ENCODE peak calls at places on chromosomes 4 and X, in nine cellular contexts. J is ovary, W is A549, I is suprapubic skin, G is upper lobe of left lung, E is K562, M is HepG2, L is HCT116, O is sigmoid colon. P is an unnamed sample.

GRCh38 chrX:147832707-147833348 is 78.9 kb upstream of the FMR1 start:
- DNase-seq in E (no peak), J (no peak), L (no peak), M (no peak), I (no peak), O (no peak), G (no peak), W (no peak), P (no peak)

GRCh38 chr4:163077611-163078010 is 89.1 kb downstream of the NAF1 start:
- DNase-seq in M (no peak), O (no peak), J (no peak), I (no peak), E (no peak), L (no peak), W (no peak), G (no peak), P (no peak)

GRCh38 chrX:87636533-87636932 is 118.9 kb downstream of the KLHL4 start:
- DNase-seq in O (no peak), I (no peak), M (no peak), W (no peak), L (no peak), E (no peak), G (no peak), J (no peak), P (no peak)

GRCh38 chrX:107290019-107290418 is 83.6 kb downstream of the DNAAF6 start:
- DNase-seq in I (no peak), O (no peak), L (no peak), J (no peak), E (no peak), W (no peak), G (no peak), M (no peak), P (no peak)

GRCh38 chrX:1321689-1322088 is 14.9 kb upstream of the IL3RA start:
- DNase-seq in M (no peak), G (no peak), O (no peak), I (no peak), W (no peak), L (no peak), J (no peak), E (no peak), P (no peak)

GRCh38 chrX:104662694-104663093 is 96.7 kb downstream of the IL1RAPL2 start:
- DNase-seq in L (no peak), W (no peak), O (no peak), M (no peak), G (no peak), E (no peak), I (no peak), J (no peak), P (peak)

GRCh38 chr4:47915378-47915777 is 995 bp upstream of the NFXL1 start:
- DNase-seq in M (no peak), I (no peak), L (no peak), E (no peak), J (no peak), O (no peak), G (no peak), W (no peak), P (no peak)

GRCh38 chr4:176927664-176928063 is 134.9 kb upstream of the VEGFC start:
- DNase-seq in W (no peak), E (no peak), I (no peak), G (no peak), M (no peak), O (no peak), L (no peak), J (no peak), P (no peak)

GRCh38 chr4:186266699-186267467 is 894 bp downstream of the F11 start:
- DNase-seq in J (no peak), W (no peak), I (no peak), E (no peak), O (no peak), M (peak), L (no peak), G (peak), P (peak)

GRCh38 chr4:127709456-127709855 is 20.7 kb upstream of the SLC25A31 start:
- DNase-seq in J (no peak), L (no peak), O (no peak), E (no peak), W (no peak), G (no peak), M (no peak), I (no peak), P (no peak)

GRCh38 chr4:141605425-141605856 is 30.9 kb upstream of the IL15 start:
- DNase-seq in W (no peak), J (no peak), L (no peak), I (no peak), M (no peak), O (no peak), E (no peak), G (no peak), P (no peak)

GRCh38 chr4:138320030-138320429 is 77.9 kb upstream of the SLC7A11 start:
- DNase-seq in E (no peak), J (no peak), I (no peak), O (no peak), L (no peak), M (no peak), W (no peak), G (no peak), P (no peak)

DNA sequence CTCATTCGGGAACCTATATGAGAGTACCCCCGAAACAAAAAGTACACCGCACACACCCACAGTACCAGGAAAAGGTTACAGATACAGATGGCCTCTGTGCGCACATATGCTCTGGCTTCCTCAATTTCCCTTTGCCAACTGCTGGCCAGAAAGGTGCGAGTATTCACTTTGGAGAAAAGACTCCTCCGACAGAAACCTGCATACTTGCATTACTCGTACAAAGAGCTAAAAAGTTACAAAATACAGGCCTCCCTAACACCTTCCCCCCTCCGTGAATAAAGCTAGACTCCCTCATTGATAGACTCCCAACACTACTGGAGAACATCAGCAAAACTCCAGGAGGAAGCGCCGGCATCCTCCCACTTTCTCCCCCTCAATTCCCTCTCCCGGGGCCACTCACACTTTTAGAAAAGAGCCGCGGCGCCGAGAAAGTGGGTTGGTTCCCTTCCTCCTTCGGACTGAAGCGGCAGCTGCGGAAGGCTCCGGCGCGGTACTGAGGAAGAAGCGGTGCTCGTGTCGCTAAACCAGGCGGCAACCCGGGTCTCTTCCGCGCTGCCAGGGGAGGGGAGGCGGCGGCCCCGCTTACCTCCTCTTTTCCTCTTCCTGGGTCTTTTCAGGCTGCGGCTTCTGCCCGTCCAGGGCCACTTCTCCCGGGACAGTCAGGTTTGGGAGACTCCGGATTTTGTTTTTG is 1.2 kb downstream of the FBXW7 start:
- DNase-seq in M (no peak), G (peak), L (no peak), E (peak), I (peak), W (no peak), O (no peak), J (peak), P (peak)
- TF ChIP-seq POLR2A in M (no peak), G (no peak), L (no peak), E (no peak), I (no peak), W (no peak), O (no peak), J (no peak), P (no peak)

DNA sequence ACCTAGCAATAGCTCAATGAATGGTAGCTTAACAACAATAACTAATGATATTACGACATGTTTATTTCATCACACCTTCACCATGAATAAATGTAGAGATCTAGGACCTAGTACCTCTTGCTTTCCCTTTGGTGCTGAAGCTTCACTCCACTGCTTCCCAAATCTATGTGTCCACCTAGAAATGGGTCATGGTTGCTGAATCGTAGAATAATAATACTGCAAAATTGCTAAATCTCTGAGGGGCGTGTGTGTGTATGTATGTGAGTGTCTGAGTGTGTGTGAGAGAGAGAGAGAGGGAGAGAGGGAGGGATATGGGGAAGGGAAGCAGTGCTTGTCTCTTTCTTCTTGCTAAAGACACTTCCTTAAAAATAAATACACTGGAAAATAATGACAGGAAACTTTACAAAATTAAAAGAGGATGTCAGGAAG is 109.3 kb upstream of the BMP2K start:
- DNase-seq in O (no peak), E (no peak), G (no peak), M (no peak), I (no peak), W (no peak), L (no peak), J (no peak), P (no peak)
- H3K27ac ChIP-seq in O (no peak), E (no peak), G (no peak), M (no peak), I (no peak), W (no peak), L (no peak), J (no peak), P (no peak)

GRCh38 chr4:139455187-139455586 is 1.3 kb downstream of the RAB33B start:
- DNase-seq in W (no peak), J (no peak), E (no peak), O (no peak), G (no peak), M (no peak), L (no peak), I (no peak), P (no peak)

GRCh38 chr4:139453371-139454110 is 380 bp upstream of the RAB33B start:
- DNase-seq in M (peak), L (peak), G (peak), O (peak), W (peak), I (peak), J (peak), E (peak), P (peak)

GRCh38 chr4:139453041-139453370 is 915 bp upstream of the RAB33B start:
- DNase-seq in E (no peak), W (peak), J (no peak), O (no peak), M (peak), I (no peak), G (peak), L (no peak), P (peak)

GRCh38 chr4:139454646-139455045 is 725 bp downstream of the RAB33B start:
- DNase-seq in E (no peak), I (no peak), O (no peak), G (no peak), L (no peak), J (no peak), M (no peak), W (no peak), P (no peak)

DNA sequence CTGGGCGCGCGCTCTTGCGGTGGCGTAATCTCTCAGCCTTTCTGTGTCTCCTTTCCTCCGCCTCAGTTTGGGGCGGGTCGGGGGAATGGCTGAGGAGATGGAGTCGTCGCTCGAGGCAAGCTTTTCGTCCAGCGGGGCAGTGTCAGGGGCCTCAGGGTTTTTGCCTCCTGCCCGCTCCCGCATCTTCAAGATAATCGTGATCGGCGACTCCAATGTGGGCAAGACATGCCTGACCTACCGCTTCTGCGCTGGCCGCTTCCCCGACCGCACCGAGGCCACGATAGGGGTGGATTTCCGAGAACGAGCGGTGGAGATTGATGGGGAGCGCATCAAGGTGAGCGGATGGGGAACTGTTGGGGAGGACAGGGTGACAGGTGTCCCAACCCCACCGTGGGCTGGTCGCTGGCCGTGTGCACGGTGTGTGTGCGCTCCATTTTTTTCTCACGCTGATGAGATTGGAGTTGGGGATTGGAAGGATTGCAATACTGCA is at the start of gene RAB33B:
- DNase-seq in O (no peak), I (peak), M (no peak), J (no peak), G (no peak), W (peak), E (peak), L (no peak), P (no peak)
- TF ChIP-seq POLR2A in O (peak), I (peak), M (no peak), J (peak), G (no peak), W (no peak), E (no peak), L (no peak), P (peak)

DNA sequence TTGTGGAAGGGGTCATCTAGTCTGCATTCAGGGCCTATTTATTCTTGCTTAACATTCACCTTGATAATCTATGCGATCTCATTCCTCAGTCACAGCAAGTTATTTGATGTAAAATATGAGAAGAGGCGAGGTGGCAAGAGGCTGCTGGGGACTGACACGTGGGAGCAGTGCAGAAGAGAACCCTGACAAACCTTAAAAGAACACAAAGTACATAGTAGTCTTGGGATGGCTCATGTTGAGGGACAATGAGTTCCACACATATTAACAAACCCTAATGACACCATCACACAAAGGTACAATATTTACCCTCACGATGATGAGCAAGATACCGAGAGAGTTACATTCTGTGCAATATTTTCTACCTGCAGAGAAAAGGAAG is 57.5 kb downstream of the MAML3 start:
- DNase-seq in O (no peak), W (no peak), M (no peak), G (no peak), I (no peak), E (no peak), L (no peak), J (no peak), P (no peak)
- H3K27ac ChIP-seq in O (no peak), W (peak), M (no peak), G (peak), I (peak), E (no peak), L (no peak), J (peak), P (peak)

GRCh38 chr4:907103-907400 is 25.1 kb downstream of the GAK start:
- DNase-seq in I (no peak), E (no peak), M (no peak), L (no peak), W (no peak), O (no peak), J (no peak), G (no peak), P (no peak)
- TF ChIP-seq POLR2A in I (no peak), E (no peak), M (no peak), L (no peak), W (no peak), O (no peak), J (no peak), G (no peak), P (no peak)

DNA sequence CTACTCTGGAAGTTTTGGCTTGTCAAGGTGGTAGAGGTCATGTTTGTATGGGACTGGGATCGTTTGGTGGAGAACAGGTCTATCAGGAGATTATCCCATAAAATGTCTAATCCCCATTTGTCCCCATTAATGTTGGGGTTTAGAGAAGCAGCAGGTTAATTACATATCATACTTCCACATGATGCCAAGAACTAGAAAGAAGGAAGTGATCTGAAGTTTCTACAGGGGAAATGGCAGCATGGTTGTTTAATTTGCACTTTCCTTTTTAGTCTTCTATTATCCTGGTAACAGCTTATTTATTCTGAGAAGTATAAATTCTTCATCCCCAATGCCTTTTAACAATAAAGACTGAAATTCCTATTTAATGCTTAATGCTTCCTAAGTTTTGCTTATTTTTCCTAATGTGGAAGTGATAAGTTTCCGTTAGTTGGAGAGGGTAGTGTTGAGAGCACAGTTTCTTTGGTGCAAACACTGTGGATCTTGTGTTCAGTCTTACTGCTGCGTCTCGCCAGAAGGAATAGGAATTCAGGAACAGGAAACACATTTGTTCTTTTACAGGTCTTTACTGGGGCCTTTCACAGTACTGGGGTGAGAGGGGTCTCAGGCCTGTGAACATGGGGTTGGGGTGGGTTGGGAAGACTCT is 59.6 kb upstream of the TADA2B start:
- DNase-seq in J (no peak), O (no peak), L (no peak), G (no peak), E (no peak), W (no peak), M (no peak), I (no peak), P (no peak)
- H3K27ac ChIP-seq in J (no peak), O (no peak), L (no peak), G (peak), E (peak), W (no peak), M (no peak), I (no peak), P (no peak)

GRCh38 chr4:98932539-98932938 is 3.6 kb upstream of the EIF4E start:
- DNase-seq in E (no peak), L (no peak), G (no peak), J (no peak), M (no peak), I (no peak), O (no peak), W (no peak), P (no peak)

GRCh38 chr4:98930311-98930865 is 1.5 kb upstream of the EIF4E start:
- DNase-seq in E (no peak), O (no peak), G (no peak), I (no peak), M (no peak), L (no peak), J (no peak), W (no peak), P (no peak)

GRCh38 chr4:98928505-98929340 is at the start of gene EIF4E:
- DNase-seq in L (peak), G (peak), O (peak), W (peak), I (peak), M (peak), E (peak), J (peak), P (peak)

GRCh38 chr4:98928131-98928504 is 815 bp downstream of the EIF4E start:
- DNase-seq in I (peak), J (peak), M (peak), W (peak), O (peak), E (peak), L (peak), G (peak), P (peak)

GRCh38 chr4:98929341-98930267 is 671 bp upstream of the EIF4E start:
- DNase-seq in G (peak), J (peak), L (peak), O (peak), I (no peak), W (peak), E (peak), M (peak), P (peak)
- TF ChIP-seq POLR2A in G (no peak), J (peak), L (peak), O (peak), I (peak), W (peak), E (peak), M (peak), P (peak)

DNA sequence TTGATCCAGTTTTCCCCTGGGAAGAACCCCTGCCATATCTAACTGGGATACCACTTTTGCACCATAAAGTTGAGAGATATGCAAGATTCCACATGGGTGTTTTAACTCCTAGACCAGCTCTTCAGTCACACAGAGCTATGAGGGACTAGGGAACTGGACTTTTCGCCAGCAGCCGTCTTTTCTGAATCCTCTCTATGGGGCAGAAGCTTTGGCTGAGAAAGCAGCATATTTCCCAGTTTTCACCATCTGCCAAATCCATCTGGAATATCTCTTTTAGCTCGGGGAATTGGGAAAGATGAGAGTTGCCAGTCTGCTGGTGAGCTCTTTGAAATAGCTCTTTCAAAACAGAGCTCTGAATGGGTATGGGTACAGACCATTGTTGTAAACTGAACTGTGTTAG is 20.9 kb downstream of the APOOL start:
- DNase-seq in L (no peak), I (no peak), M (no peak), E (no peak), O (no peak), W (no peak), J (no peak), G (no peak), P (no peak)
- H3K27ac ChIP-seq in L (no peak), I (no peak), M (no peak), E (no peak), O (no peak), W (no peak), J (no peak), G (no peak), P (no peak)

GRCh38 chr4:1011022-1011694 is at the start of gene FGFRL1:
- DNase-seq in I (peak), W (peak), E (peak), G (peak), O (peak), J (peak), L (peak), M (peak), P (peak)
- TF ChIP-seq POLR2A in I (no peak), W (no peak), E (no peak), G (no peak), O (no peak), J (no peak), L (no peak), M (peak), P (no peak)

P was measured in right lobe of liver.